ENCODE peak calls at places on chromosomes 11 and 22, in four cellular contexts. C is K562, E is WTC11, H is GM12878. R is an unnamed sample.

GRCh38 chr22:29158546-29158945 is 47.1 kb upstream of the EMID1 start:
- DNase-seq in C (no peak), E (no peak), H (no peak), R (no peak)

GRCh38 chr11:79582434-79582833 is 141.6 kb upstream of the TENM4 start:
- DNase-seq in C (no peak), E (no peak), H (no peak), R (no peak)

GRCh38 chr11:117143390-117143789 is 697 bp upstream of the PAFAH1B2 start:
- DNase-seq in C (peak; percentile 70), E (no peak), H (no peak), R (peak; percentile 59)

GRCh38 chr22:19886605-19887250 is 32.1 kb upstream of the GNB1L start:
- DNase-seq in C (no peak), E (peak; percentile 9), H (no peak), R (no peak)

GRCh38 chr11:129458756-129459535 is 83.3 kb downstream of the BARX2 start:
- DNase-seq in C (no peak), E (no peak), H (no peak), R (no peak)

GRCh38 chr11:107951105-107951504 is 22.9 kb downstream of the RAB39A start:
- DNase-seq in C (no peak), E (no peak), H (no peak), R (peak; percentile 19)

GRCh38 chr11:122673706-122674105 is 18.2 kb downstream of the UBASH3B start:
- DNase-seq in C (no peak), E (no peak), H (no peak), R (no peak)

GRCh38 chr11:72483412-72484186 is 49.3 kb upstream of the CLPB start:
- DNase-seq in C (no peak), E (no peak), H (no peak), R (no peak)

GRCh38 chr11:7494086-7494775 is 8.9 kb downstream of the OLFML1 start:
- DNase-seq in C (peak; percentile 16), E (no peak), H (no peak), R (no peak)

GRCh38 chr22:45608763-45609180 is 62.9 kb upstream of the ATXN10 start:
- DNase-seq in C (no peak), E (no peak), H (no peak), R (no peak)

GRCh38 chr11:113818426-113818825 is 38.8 kb downstream of the CLDN25 start:
- DNase-seq in C (no peak), E (no peak), H (no peak), R (no peak)

GRCh38 chr22:20931126-20931654 is 14.0 kb downstream of the CRKL start:
- DNase-seq in C (no peak), E (no peak), H (no peak), R (no peak)

GRCh38 chr11:132941024-132941646 is 591.2 kb downstream of the OPCML start:
- DNase-seq in C (peak; percentile 6), E (no peak), H (no peak), R (peak; percentile 56)

GRCh38 chr11:117197516-117198456 is 1.4 kb upstream of the TAGLN start:
- DNase-seq in C (peak; percentile 51), E (peak; percentile 86), H (no peak), R (peak; percentile 77)

GRCh38 chr11:66607126-66607834 is 9.2 kb upstream of the RBM14 start:
- DNase-seq in C (no peak), E (no peak), H (no peak), R (no peak)

GRCh38 chr11:88489030-88489429 is 151.5 kb upstream of the CTSC start:
- DNase-seq in C (no peak), E (no peak), H (no peak), R (no peak)

GRCh38 chr11:26087095-26087935 is 244.6 kb upstream of the ANO3 start:
- DNase-seq in C (no peak), E (no peak), H (peak; percentile 56), R (no peak)

GRCh38 chr11:102653744-102654291 is 28.7 kb upstream of the MMP20 start:
- DNase-seq in C (no peak), E (no peak), H (no peak), R (no peak)

GRCh38 chr22:49535527-49536125 is 292.0 kb downstream of the BRD1 start:
- DNase-seq in C (no peak), E (peak; percentile 5), H (no peak), R (no peak)

GRCh38 chr11:44189986-44190882 is 94.8 kb downstream of the EXT2 start:
- DNase-seq in C (no peak), E (no peak), H (no peak), R (no peak)

GRCh38 chr22:18091916-18092526 is 14.2 kb downstream of the PEX26 start:
- DNase-seq in C (no peak), E (no peak), H (no peak), R (no peak)

GRCh38 chr22:30969532-30970355 is 679 bp downstream of the TUG1 start:
- DNase-seq in C (peak; percentile 62), E (no peak), H (no peak), R (no peak)

GRCh38 chr11:73252577-73253191 is 19.5 kb upstream of the P2RY6 start:
- DNase-seq in C (no peak), E (peak; percentile 3), H (no peak), R (peak; percentile 26)

GRCh38 chr11:126361400-126361799 is 5.9 kb downstream of the ST3GAL4 start:
- DNase-seq in C (no peak), E (no peak), H (no peak), R (no peak)

GRCh38 chr11:2077061-2077802 is 62.0 kb downstream of the IGF2 start:
- DNase-seq in C (no peak), E (no peak), H (no peak), R (no peak)

GRCh38 chr11:9687736-9688494 is 24.0 kb downstream of the SWAP70 start:
- DNase-seq in C (no peak), E (no peak), H (no peak), R (no peak)

GRCh38 chr22:31342389-31343125 is 3.6 kb downstream of the PATZ1 start:
- DNase-seq in C (no peak), E (peak; percentile 43), H (no peak), R (no peak)

GRCh38 chr11:102840018-102840417 is 3.4 kb downstream of the MMP3 start:
- DNase-seq in C (no peak), E (no peak), H (no peak), R (no peak)

GRCh38 chr11:64132388-64132771 is 33.5 kb downstream of the MACROD1 start:
- DNase-seq in C (no peak), E (no peak), H (no peak), R (peak; percentile 86)

GRCh38 chr11:8090756-8091155 is 9.7 kb downstream of the TUB start:
- DNase-seq in C (peak; percentile 22), E (peak; percentile 85), H (no peak), R (peak; percentile 79)

GRCh38 chr11:13745165-13745564 is 76.7 kb downstream of the FAR1 start:
- DNase-seq in C (no peak), E (no peak), H (no peak), R (no peak)

GRCh38 chr11:42524534-42525227 is 787.1 kb upstream of the API5 start:
- DNase-seq in C (peak; percentile 7), E (peak; percentile 59), H (peak; percentile 5), R (peak; percentile 50)

GRCh38 chr11:11265320-11265719 is 87.7 kb downstream of the CSNK2A3 start:
- DNase-seq in C (no peak), E (no peak), H (no peak), R (no peak)

DNA sequence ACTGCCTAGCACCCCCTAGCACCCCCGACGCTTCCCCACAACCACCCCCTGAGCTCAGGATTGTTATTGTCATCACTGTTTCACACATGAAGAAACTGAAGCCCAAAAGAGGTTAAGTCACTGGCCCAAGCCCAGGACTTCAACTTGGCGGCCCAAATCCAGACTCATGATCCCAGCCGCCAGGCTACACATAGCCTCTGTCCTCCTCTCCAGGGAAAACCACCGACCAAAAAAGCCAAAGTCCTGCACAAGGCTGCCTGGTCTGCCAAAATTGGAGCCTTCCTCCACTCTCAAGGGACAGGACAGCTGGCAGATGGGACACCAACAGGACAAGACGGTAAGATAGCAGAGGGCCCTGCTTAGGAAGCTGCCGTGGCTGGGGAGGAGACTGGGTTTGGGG is 10.8 kb downstream of the L3MBTL2 start:
- DNase-seq in C (no peak), E (no peak), H (no peak), R (no peak)
- TF ChIP-seq USF1 in C (no peak), E (no peak), H (no peak), R (no peak)

GRCh38 chr22:23270798-23271596 is 90.7 kb downstream of the BCR start:
- DNase-seq in C (peak; percentile 59), E (no peak), H (no peak), R (no peak)
- TF ChIP-seq USF1 in C (no peak), E (no peak), H (no peak), R (no peak)

DNA sequence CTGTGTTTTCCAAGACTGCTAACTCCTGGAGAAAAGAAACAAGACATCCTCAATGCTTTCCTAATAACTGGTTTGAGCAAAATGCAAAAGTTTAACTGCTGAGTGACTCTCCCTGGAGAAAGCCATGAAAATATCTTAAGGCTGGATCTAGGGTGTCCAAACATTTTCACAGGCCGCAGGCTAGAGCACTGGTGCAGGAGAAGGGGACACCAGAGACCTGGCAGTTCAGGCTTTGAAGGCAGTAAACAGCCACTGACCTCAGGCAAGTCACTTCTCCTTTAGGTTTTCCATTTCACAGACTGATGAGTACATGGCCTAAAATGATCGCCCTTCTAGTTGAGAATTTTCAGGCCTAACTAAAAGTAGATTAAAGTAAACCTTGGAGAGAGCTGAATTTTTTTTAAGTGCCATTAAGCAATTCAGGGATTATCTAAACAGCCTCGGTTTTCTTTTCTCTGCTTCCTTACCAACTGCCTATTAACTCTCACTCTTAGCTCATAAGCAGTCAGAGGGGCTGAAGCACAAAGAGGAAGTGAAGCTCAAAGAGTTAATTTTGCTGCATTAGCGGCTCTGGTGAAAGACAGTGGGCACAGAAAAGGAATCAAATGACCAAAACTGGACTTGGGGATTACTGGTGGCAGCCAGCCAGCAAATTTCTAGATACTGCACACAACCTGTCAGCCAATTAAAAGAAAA is 2.3 kb downstream of the CHKA start:
- DNase-seq in C (peak; percentile 9), E (no peak), H (peak; percentile 79), R (no peak)
- TF ChIP-seq USF1 in C (no peak), E (no peak), H (no peak), R (no peak)

GRCh38 chr22:38760477-38761201 is 4.8 kb upstream of the SUN2 start:
- DNase-seq in C (no peak), E (no peak), H (no peak), R (no peak)
- TF ChIP-seq USF1 in C (no peak), E (no peak), H (no peak), R (no peak)

R was measured in SK-N-SH.